ENCODE peak calls at places on chromosomes 4 and X, in ten cellular contexts. T, G, L, I, W, H, V, J, B and K are unnamed samples.

GRCh38 chr4:78971326-78971725 is 32.1 kb upstream of the PAQR3 start:
- DNase-seq in T (no peak), G (no peak), L (peak; percentile 22), I (no peak), W (no peak), H (no peak), V (no peak), J (no peak), B (no peak), K (no peak)

GRCh38 chr4:137705171-137705783 is 173.0 kb upstream of the PCDH18 start:
- DNase-seq in T (no peak), G (no peak), L (no peak), I (no peak), W (no peak), H (no peak), V (no peak), J (no peak), B (no peak), K (no peak)

GRCh38 chrX:110003167-110004156 is 548 bp downstream of the TMEM164 start:
- DNase-seq in T (peak; percentile 58), G (no peak), L (peak; percentile 15), I (peak; percentile 51), W (peak; percentile 12), H (no peak), V (no peak), J (no peak), B (peak; percentile 30), K (peak; percentile 55)

GRCh38 chr4:184408021-184408710 is 66.2 kb downstream of the IRF2 start:
- DNase-seq in T (no peak), G (no peak), L (no peak), I (no peak), W (no peak), H (no peak), V (peak; percentile 62), J (no peak), B (no peak), K (no peak)

GRCh38 chr4:145066063-145066501 is 31.9 kb downstream of the ANAPC10 start:
- DNase-seq in T (no peak), G (no peak), L (no peak), I (no peak), W (no peak), H (no peak), V (peak; percentile 82), J (no peak), B (peak; percentile 77), K (no peak)

GRCh38 chr4:186628058-186628711 is 72.8 kb upstream of the MTNR1A start:
- DNase-seq in T (no peak), G (no peak), L (no peak), I (no peak), W (no peak), H (no peak), V (no peak), J (peak; percentile 44), B (no peak), K (no peak)

GRCh38 chr4:1195109-1195671 is 22.8 kb upstream of the SPON2 start:
- DNase-seq in T (no peak), G (no peak), L (peak; percentile 25), I (no peak), W (no peak), H (no peak), V (no peak), J (no peak), B (no peak), K (no peak)

GRCh38 chr4:7394681-7395451 is 39.9 kb downstream of the PSAPL1 start:
- DNase-seq in T (no peak), G (no peak), L (peak; percentile 5), I (peak; percentile 32), W (peak; percentile 33), H (no peak), V (no peak), J (no peak), B (no peak), K (no peak)

GRCh38 chr4:184251680-184252000 is 34.0 kb upstream of the ENPP6 start:
- DNase-seq in T (no peak), G (no peak), L (no peak), I (no peak), W (no peak), H (no peak), V (no peak), J (no peak), B (no peak), K (no peak)

GRCh38 chr4:109921384-109921808 is 8.7 kb downstream of the EGF start:
- DNase-seq in T (no peak), G (no peak), L (no peak), I (no peak), W (peak; percentile 18), H (no peak), V (peak; percentile 90), J (no peak), B (peak; percentile 61), K (no peak)

GRCh38 chrX:10633722-10634121 is 13.3 kb upstream of the MID1 start:
- DNase-seq in T (no peak), G (no peak), L (peak; percentile 31), I (no peak), W (peak; percentile 67), H (no peak), V (no peak), J (no peak), B (peak; percentile 24), K (no peak)
- H3K4me1 ChIP-seq in T (no peaks in the 10 kb centered on the region), G (peaks cover 3% of the 10 kb centered on the region), L (no peaks in the 10 kb centered on the region), I (no peaks in the 10 kb centered on the region), W (peaks cover 65% of the 10 kb centered on the region), H (no peaks in the 10 kb centered on the region), V (peaks cover 10% of the 10 kb centered on the region), J (no peaks in the 10 kb centered on the region), B (peaks cover 24% of the 10 kb centered on the region), K (peaks cover 9% of the 10 kb centered on the region)

DNA sequence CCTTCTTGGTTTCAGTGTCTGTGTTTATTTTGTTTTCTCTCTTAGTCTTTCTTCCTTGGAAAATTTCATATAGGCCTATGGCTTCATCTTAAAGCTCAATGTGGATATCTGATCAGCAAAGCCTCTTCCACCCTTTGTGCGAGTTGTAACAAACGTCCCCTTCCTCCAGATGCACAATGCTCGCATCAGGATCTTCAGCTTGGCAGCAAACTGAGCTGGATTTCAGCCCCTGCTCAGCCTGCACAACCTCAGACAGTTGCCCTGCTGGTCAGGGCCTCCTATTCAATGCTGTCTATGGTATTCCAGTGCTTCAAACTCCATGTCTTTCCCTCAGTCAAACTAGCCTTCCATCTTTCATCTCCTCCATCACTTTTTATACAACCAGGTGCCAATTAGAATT is 309.4 kb downstream of the ARHGAP24 start:
- DNase-seq in T (no peak), G (no peak), L (no peak), I (no peak), W (no peak), H (no peak), V (peak; percentile 14), J (no peak), B (no peak), K (no peak)
- H3K4me1 ChIP-seq in T (no peaks in the 10 kb centered on the region), G (peaks cover 5% of the 10 kb centered on the region), L (peaks cover 12% of the 10 kb centered on the region), I (no peaks in the 10 kb centered on the region), W (peaks cover 28% of the 10 kb centered on the region), H (no peaks in the 10 kb centered on the region), V (no peaks in the 10 kb centered on the region), J (peaks cover 38% of the 10 kb centered on the region), B (no peaks in the 10 kb centered on the region), K (peaks cover 40% of the 10 kb centered on the region)

GRCh38 chr4:41410049-41410448 is 127.9 kb upstream of the LIMCH1 start:
- DNase-seq in T (no peak), G (no peak), L (no peak), I (no peak), W (no peak), H (no peak), V (no peak), J (no peak), B (no peak), K (no peak)
- H3K4me1 ChIP-seq in T (peaks cover 10% of the 10 kb centered on the region), G (no peaks in the 10 kb centered on the region), L (peaks cover 1% of the 10 kb centered on the region), I (peaks cover 27% of the 10 kb centered on the region), W (peaks cover 96% of the 10 kb centered on the region), H (no peaks in the 10 kb centered on the region), V (peaks cover 20% of the 10 kb centered on the region), J (no peaks in the 10 kb centered on the region), B (no peaks in the 10 kb centered on the region), K (no peaks in the 10 kb centered on the region)

DNA sequence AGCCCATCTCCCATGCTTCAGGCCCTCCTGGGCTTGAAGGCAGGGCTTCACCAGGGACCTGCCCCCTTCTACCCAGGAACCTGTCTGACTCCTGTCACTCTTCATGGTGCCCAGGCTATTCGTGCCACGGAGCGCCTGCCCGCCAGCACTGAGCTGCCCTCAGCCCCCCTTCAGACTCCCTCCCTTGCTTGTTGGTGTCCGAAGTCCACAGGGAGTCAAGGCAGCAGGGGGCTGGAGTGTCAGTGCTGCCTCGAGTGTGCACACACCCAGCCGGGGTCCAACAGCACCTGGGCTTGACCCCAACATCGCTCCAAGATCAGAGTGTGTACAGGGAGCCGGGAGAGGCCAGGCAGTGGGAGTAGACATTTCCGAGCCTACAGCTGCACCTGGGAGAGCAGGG is 59.8 kb downstream of the TBCK start:
- DNase-seq in T (no peak), G (no peak), L (no peak), I (no peak), W (no peak), H (no peak), V (no peak), J (no peak), B (no peak), K (no peak)
- H3K4me1 ChIP-seq in T (no peaks in the 10 kb centered on the region), G (no peaks in the 10 kb centered on the region), L (no peaks in the 10 kb centered on the region), I (no peaks in the 10 kb centered on the region), W (peaks cover 23% of the 10 kb centered on the region), H (no peaks in the 10 kb centered on the region), V (no peaks in the 10 kb centered on the region), J (no peaks in the 10 kb centered on the region), B (peaks cover 3% of the 10 kb centered on the region), K (no peaks in the 10 kb centered on the region)